ENCODE peak calls at places on chromosomes 4 and X, in five cellular contexts. H is spleen, P is SK-N-SH, A is prostate gland, M is transverse colon. U is an unnamed sample.

GRCh38 chr4:102642571-102643298 is 118.0 kb downstream of the MANBA start:
- DNase-seq in H (no peak), A (no peak), P (no peak), M (no peak), U (no peak)

GRCh38 chrX:133215747-133216146 is 2.4 kb downstream of the TFDP3 start:
- DNase-seq in P (peak), A (no peak), H (no peak), M (peak), U (no peak)

GRCh38 chrX:64975491-64975890 is 759 bp downstream of the ZC4H2 start:
- DNase-seq in M (peak), H (peak), A (peak), P (peak), U (peak)

GRCh38 chrX:71619193-71619592 is 882 bp upstream of the CXCR3 start:
- DNase-seq in H (no peak), A (no peak), P (no peak), M (no peak), U (no peak)

GRCh38 chrX:41300758-41301437 is 33.1 kb upstream of the DDX3X start:
- DNase-seq in P (no peak), M (no peak), A (no peak), H (no peak), U (no peak)

GRCh38 chrX:56564182-56564885 is 907 bp downstream of the UBQLN2 start:
- DNase-seq in M (peak), H (peak), A (peak), P (peak), U (no peak)

GRCh38 chr4:182837831-182838230 is 79.4 kb downstream of the DCTD start:
- DNase-seq in H (no peak), P (no peak), A (no peak), M (no peak), U (no peak)

GRCh38 chr4:39970559-39971270 is 7.0 kb downstream of the PDS5A start:
- DNase-seq in A (no peak), M (no peak), P (no peak), H (no peak), U (no peak)

GRCh38 chrX:154730271-154730883 is 20.5 kb downstream of the GAB3 start:
- DNase-seq in M (no peak), A (no peak), H (no peak), P (no peak), U (no peak)

GRCh38 chr4:57265831-57266582 is 155.8 kb upstream of the IGFBP7 start:
- DNase-seq in H (no peak), M (no peak), P (no peak), A (no peak), U (no peak)

GRCh38 chrX:8737883-8738282 is 5.9 kb upstream of the ANOS1 start:
- DNase-seq in H (no peak), A (no peak), P (no peak), M (no peak), U (no peak)

GRCh38 chrX:40607381-40607780 is 15.8 kb upstream of the MPC1L start:
- DNase-seq in A (no peak), M (no peak), P (no peak), H (no peak), U (no peak)

GRCh38 chrX:106897259-106897658 is 5.9 kb downstream of the RIPPLY1 start:
- DNase-seq in H (no peak), P (no peak), A (no peak), M (no peak), U (no peak)

GRCh38 chr4:149047368-149047767 is 605.2 kb upstream of the NR3C2 start:
- DNase-seq in M (no peak), P (no peak), A (no peak), H (no peak), U (no peak)

GRCh38 chrX:11665144-11666040 is at the start of gene ARHGAP6:
- DNase-seq in M (peak), H (no peak), A (no peak), P (peak), U (no peak)

GRCh38 chr4:77560170-77560569 is 45.5 kb upstream of the CXCL13 start:
- DNase-seq in M (no peak), A (no peak), H (no peak), P (no peak), U (no peak)

GRCh38 chr4:26267087-26267486 is 53.7 kb upstream of the RBPJ start:
- DNase-seq in P (no peak), M (peak), A (peak), H (no peak), U (peak)

GRCh38 chr4:5923306-5923830 is 30.5 kb upstream of the CRMP1 start:
- DNase-seq in A (no peak), P (no peak), H (no peak), M (no peak), U (no peak)

GRCh38 chr4:24266014-24266413 is 318.3 kb downstream of the DHX15 start:
- DNase-seq in M (no peak), P (no peak), H (no peak), A (no peak), U (no peak)

GRCh38 chr4:172734555-172734954 is 434.1 kb upstream of the GALNT7 start:
- DNase-seq in M (no peak), A (no peak), P (no peak), H (no peak), U (no peak)

GRCh38 chr4:174631901-174632758 is 109.8 kb upstream of the HPGD start:
- DNase-seq in P (peak), A (no peak), M (no peak), H (no peak), U (no peak)

GRCh38 chr4:111630705-111631104 is 514.5 kb upstream of the FAM241A start:
- DNase-seq in A (no peak), P (peak), H (no peak), M (no peak), U (no peak)

GRCh38 chr4:162015090-162015489 is 148.7 kb downstream of the FSTL5 start:
- DNase-seq in H (no peak), P (no peak), A (no peak), M (no peak), U (no peak)

GRCh38 chrX:134460005-134460860 is at the start of gene HPRT1:
- DNase-seq in M (peak), H (peak), A (peak), P (peak), U (peak)

GRCh38 chrX:18884916-18885315 is 99.0 kb downstream of the PHKA2 start:
- DNase-seq in H (peak), M (no peak), A (no peak), P (no peak), U (no peak)

GRCh38 chrX:72394518-72395163 is 88.9 kb upstream of the CITED1 start:
- DNase-seq in M (no peak), P (no peak), A (no peak), H (no peak), U (no peak)

GRCh38 chr4:146368209-146368608 is 153.5 kb downstream of the SLC10A7 start:
- DNase-seq in H (no peak), M (no peak), A (no peak), P (no peak), U (no peak)

GRCh38 chr4:140718240-140718639 is 37.9 kb downstream of the TBC1D9 start:
- DNase-seq in M (no peak), H (no peak), A (no peak), P (no peak), U (no peak)

GRCh38 chr4:84579410-84579791 is 3.5 kb upstream of the CDS1 start:
- DNase-seq in A (no peak), H (no peak), M (no peak), P (no peak), U (no peak)

GRCh38 chrX:8730812-8731578 is 942 bp downstream of the ANOS1 start:
- DNase-seq in M (no peak), H (no peak), A (peak), P (peak), U (no peak)

GRCh38 chrX:31007347-31007746 is 64.5 kb downstream of the FTHL17 start:
- DNase-seq in P (no peak), A (no peak), M (no peak), H (no peak), U (no peak)

GRCh38 chr4:186351672-186352194 is 85.7 kb downstream of the F11 start:
- DNase-seq in H (no peak), P (no peak), A (no peak), M (no peak), U (no peak)

GRCh38 chr4:6322761-6323566 is 53.3 kb downstream of the WFS1 start:
- DNase-seq in A (no peak), P (no peak), H (no peak), M (no peak), U (no peak)

GRCh38 chrX:123184858-123185251 is 777 bp downstream of the GRIA3 start:
- DNase-seq in M (no peak), P (peak), A (no peak), H (no peak), U (no peak)

GRCh38 chr4:101254776-101255175 is 92.5 kb downstream of the PPP3CA start:
- DNase-seq in A (no peak), H (no peak), P (no peak), M (no peak), U (no peak)

GRCh38 chr4:52925531-52925968 is 63.4 kb downstream of the RASL11B start:
- DNase-seq in A (no peak), H (no peak), P (no peak), M (no peak), U (no peak)

GRCh38 chrX:15579778-15580747 is 20.7 kb downstream of the ACE2 start:
- DNase-seq in P (no peak), M (no peak), H (no peak), A (no peak), U (peak)

GRCh38 chr4:86641516-86642090 is 47.5 kb downstream of the PTPN13 start:
- DNase-seq in H (no peak), P (no peak), M (no peak), A (no peak), U (no peak)

GRCh38 chrX:130082244-130083106 is 27.8 kb downstream of the ELF4 start:
- DNase-seq in M (peak), P (no peak), A (no peak), H (peak), U (peak)

GRCh38 chrX:53089224-53089842 is 4.6 kb upstream of the KANTR start:
- DNase-seq in M (peak), H (peak), A (peak), P (peak), U (peak)
- TF ChIP-seq CTCF in M (peak), H (peak), A (peak), P (peak), U (no peak)

DNA sequence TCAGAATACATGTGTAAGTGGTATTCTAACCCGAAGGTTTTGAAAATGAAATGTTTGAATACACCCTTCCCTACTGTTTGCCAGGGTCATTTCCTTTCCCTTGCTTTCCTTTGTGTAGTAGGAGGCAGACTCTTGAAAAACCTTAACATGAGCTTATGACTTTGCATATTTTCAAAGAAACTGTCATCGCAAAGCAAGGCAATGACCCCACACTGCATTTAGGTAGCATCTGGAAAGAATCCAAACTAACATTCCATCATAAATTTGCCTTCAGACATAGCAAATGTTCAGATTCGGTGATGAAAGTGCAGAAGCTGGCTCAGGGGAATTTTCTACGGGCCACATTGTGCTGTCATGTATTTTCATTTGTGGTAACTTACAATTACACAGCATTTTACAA is 32.3 kb downstream of the SH2D1A start:
- DNase-seq in M (no peak), A (no peak), H (no peak), P (no peak), U (no peak)
- TF ChIP-seq POLR2AphosphoS5 in M (no peak), A (no peak), H (no peak), P (no peak), U (no peak)

GRCh38 chr4:97990409-97990808 is 152.9 kb downstream of the STPG2 start:
- DNase-seq in M (no peak), A (no peak), H (no peak), P (no peak), U (no peak)

GRCh38 chr4:97984545-97985131 is 158.6 kb downstream of the STPG2 start:
- DNase-seq in P (no peak), A (no peak), M (no peak), H (no peak), U (no peak)

DNA sequence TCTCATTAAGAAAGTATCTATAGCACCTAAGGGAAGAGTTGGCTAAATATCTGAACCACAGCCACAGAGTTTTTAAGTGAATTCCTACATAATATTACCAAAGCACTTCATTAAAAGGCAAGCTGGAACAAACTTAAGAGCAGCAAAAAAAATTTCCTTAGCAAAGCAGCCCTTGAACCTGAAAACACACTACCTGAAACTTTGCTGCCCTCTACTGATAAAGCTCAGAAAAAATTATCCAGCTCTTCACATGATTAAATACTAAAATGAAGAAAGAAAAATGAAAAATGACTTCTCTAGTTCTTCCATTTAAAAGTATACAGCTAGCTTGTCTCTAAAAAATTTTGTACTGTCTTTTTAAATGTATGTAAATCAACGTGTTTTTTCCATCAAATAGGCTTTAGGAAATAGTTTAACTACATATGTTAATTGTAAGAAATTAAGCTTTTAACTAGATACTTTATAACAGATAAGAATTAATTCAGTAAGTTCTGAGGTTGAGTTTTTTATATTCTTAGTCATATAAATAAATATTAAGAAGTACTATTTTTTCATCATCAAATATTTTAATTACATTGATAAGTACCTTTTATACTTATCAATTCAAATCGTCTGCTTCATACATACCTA is 156.1 kb downstream of the STPG2 start:
- DNase-seq in M (no peak), H (no peak), A (no peak), P (peak), U (no peak)
- TF ChIP-seq CTCF in M (no peak), H (no peak), A (no peak), P (peak), U (no peak)

DNA sequence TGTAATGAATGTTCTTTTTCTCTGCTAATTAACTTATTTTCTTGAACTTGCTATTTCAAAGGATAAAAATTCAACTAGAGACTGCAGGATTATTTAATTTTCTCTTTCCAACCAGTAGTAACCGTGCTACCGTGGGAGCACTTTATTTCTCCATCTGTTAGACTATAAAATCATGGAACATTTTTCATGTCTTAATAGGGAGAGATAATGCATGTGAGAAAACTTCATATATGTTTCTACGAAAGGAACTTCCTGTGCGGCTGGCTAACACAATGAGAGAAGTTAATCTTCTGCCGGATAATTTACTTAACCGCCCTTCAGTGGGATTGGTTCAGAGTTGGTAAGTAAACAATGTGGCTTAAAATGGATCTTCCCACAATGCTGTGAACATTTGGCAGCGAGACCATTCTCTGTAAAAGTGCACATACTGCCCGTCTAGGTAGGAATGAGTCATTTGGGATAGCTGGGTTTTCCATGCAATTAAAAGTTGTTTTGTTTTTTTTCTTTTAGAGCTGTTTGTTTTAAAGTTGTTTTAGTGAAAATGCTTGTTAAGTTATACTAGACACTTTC is 29.5 kb downstream of the PDK3 start:
- DNase-seq in A (peak), M (peak), P (no peak), H (no peak), U (no peak)
- TF ChIP-seq POLR2AphosphoS5 in A (peak), M (peak), P (no peak), H (no peak), U (peak)

GRCh38 chrX:25968920-25969319 is 169.2 kb upstream of the MAGEB18 start:
- DNase-seq in P (peak), H (no peak), M (no peak), A (no peak), U (no peak)
- TF ChIP-seq CTCF in P (peak), H (no peak), M (no peak), A (no peak), U (no peak)

GRCh38 chr4:48912349-48912748 is 5.8 kb upstream of the OCIAD2 start:
- DNase-seq in M (no peak), H (no peak), P (no peak), A (no peak), U (no peak)

GRCh38 chr4:48907706-48908477 is 1.3 kb upstream of the OCIAD2 start:
- DNase-seq in M (no peak), H (no peak), A (no peak), P (no peak), U (no peak)

GRCh38 chr4:48910511-48910910 is 3.9 kb upstream of the OCIAD2 start:
- DNase-seq in H (no peak), P (no peak), M (no peak), A (no peak), U (no peak)

GRCh38 chr4:48908687-48909086 is 2.1 kb upstream of the OCIAD2 start:
- DNase-seq in M (no peak), P (no peak), A (no peak), H (no peak), U (no peak)

DNA sequence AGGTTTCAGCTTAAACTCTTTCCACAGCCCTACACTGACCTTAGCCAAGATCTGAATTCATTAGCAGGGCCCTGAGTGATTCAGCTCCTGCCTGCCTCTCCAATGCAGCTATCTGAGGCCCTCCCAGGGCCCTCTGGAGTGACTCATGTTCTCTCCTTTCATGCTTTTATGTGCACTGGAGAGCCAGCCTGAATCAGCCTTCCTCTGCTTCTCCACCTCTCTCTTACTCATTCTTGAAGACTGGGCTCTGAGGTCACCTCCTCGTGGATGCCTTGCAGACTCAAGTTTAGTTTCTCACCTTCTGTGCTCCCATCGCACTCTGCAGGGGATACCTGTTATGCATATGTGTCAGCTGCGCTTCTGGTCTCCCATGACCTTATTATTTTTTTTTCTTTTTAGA is 3.1 kb upstream of the OCIAD2 start:
- DNase-seq in A (no peak), H (no peak), M (peak), P (peak), U (peak)
- TF ChIP-seq POLR2AphosphoS5 in A (no peak), H (no peak), M (no peak), P (peak), U (no peak)

DNA sequence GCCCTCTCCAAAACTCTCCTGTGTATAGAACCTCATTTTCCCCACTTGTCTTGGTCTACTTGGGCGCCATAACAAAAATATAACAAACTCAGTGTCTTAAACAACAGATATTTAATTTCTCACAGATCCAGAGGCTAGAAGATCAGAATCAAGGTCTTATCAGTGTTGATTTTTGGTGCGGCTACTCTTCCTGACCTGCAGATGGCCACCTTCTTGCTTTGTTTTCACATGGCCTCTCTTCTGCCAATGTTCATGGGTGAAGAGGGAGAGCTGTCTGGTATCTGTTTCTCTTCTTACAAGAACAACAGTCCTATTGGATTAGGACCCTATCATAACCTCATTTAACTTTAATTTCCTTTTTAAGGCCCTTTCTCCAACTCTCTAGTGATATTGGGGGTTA is 177.3 kb downstream of the PABPC4L start:
- DNase-seq in M (no peak), A (peak), P (no peak), H (no peak), U (no peak)
- TF ChIP-seq CTCF in M (no peak), A (peak), P (peak), H (no peak), U (no peak)